ENCODE peak calls at places on chromosome 15, in four cellular contexts. One of them, this sample, is unnamed. For H3K4me1, the result is how much of the 10 kb centered on the place peaks cover.

GRCh38 chr15:39598958-39599845 is 18.3 kb downstream of the THBS1 start:
- DNase-seq in left ventricle myocardium inferior: no peak
- DNase-seq in neuronal stem cell: no peak
- DNase-seq in lower lobe of right lung: no peak
- DNase-seq in this sample: no peak

GRCh38 chr15:73284073-73284472 is 84.7 kb downstream of the HCN4 start:
- DNase-seq in lower lobe of right lung: no peak
- DNase-seq in neuronal stem cell: no peak
- DNase-seq in left ventricle myocardium inferior: no peak
- DNase-seq in this sample: no peak

GRCh38 chr15:23890218-23890617 is 203.1 kb upstream of the NDN start:
- DNase-seq in neuronal stem cell: no peak
- DNase-seq in lower lobe of right lung: no peak
- DNase-seq in left ventricle myocardium inferior: no peak
- DNase-seq in this sample: no peak

GRCh38 chr15:61668444-61668843 is 391.8 kb downstream of the VPS13C start:
- DNase-seq in neuronal stem cell: no peak
- DNase-seq in lower lobe of right lung: no peak
- DNase-seq in left ventricle myocardium inferior: no peak
- DNase-seq in this sample: no peak

GRCh38 chr15:39713846-39714245 is 68.8 kb downstream of the FSIP1 start:
- DNase-seq in lower lobe of right lung: no peak
- DNase-seq in neuronal stem cell: no peak
- DNase-seq in left ventricle myocardium inferior: no peak
- DNase-seq in this sample: no peak

GRCh38 chr15:41958002-41958420 is 14.3 kb downstream of the EHD4 start:
- DNase-seq in left ventricle myocardium inferior: no peak
- DNase-seq in neuronal stem cell: no peak
- DNase-seq in lower lobe of right lung: no peak
- DNase-seq in this sample: no peak

GRCh38 chr15:38217788-38218609 is 34.6 kb upstream of the SPRED1 start:
- DNase-seq in left ventricle myocardium inferior: no peak
- DNase-seq in neuronal stem cell: no peak
- DNase-seq in lower lobe of right lung: no peak
- DNase-seq in this sample: no peak

GRCh38 chr15:51260262-51260661 is 78.1 kb downstream of the CYP19A1 start:
- DNase-seq in neuronal stem cell: no peak
- DNase-seq in lower lobe of right lung: no peak
- DNase-seq in left ventricle myocardium inferior: no peak
- DNase-seq in this sample: no peak

GRCh38 chr15:58387130-58387529 is 44.7 kb upstream of the LIPC start:
- DNase-seq in neuronal stem cell: no peak
- DNase-seq in left ventricle myocardium inferior: no peak
- DNase-seq in lower lobe of right lung: no peak
- DNase-seq in this sample: no peak

GRCh38 chr15:68431792-68432401 is at the start of gene ITGA11:
- DNase-seq in neuronal stem cell: peak
- DNase-seq in lower lobe of right lung: peak
- DNase-seq in left ventricle myocardium inferior: peak
- DNase-seq in this sample: no peak

GRCh38 chr15:78438595-78439285 is 724 bp downstream of the IREB2 start:
- DNase-seq in left ventricle myocardium inferior: no peak
- DNase-seq in lower lobe of right lung: no peak
- DNase-seq in neuronal stem cell: peak
- DNase-seq in this sample: no peak

GRCh38 chr15:90863987-90864386 is 4.4 kb upstream of the FURIN start:
- DNase-seq in lower lobe of right lung: no peak
- DNase-seq in neuronal stem cell: no peak
- DNase-seq in left ventricle myocardium inferior: no peak
- DNase-seq in this sample: no peak

DNA sequence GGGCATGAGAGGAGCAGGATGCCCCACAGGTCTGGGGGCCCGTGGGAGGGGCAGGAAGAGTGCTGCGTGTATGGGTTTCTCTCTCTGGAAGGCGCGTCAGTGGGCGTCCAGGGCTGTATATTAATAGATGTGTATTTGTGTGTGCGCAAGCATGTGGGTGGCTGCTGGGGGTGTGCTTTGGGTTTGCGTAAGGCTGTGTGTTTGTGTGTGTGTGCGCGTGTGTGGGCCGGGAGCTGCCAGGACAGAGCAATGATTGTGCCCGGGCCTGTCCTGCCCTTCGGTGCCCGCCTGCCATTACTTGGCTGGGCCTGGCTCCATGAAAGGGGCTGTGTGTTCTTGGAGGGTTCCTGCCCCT is 16.4 kb downstream of the CSPG4 start:
- DNase-seq in left ventricle myocardium inferior: no peak
- DNase-seq in neuronal stem cell: no peak
- DNase-seq in lower lobe of right lung: no peak
- DNase-seq in this sample: no peak
- H3K4me1 ChIP-seq in left ventricle myocardium inferior: half or more
- H3K4me1 ChIP-seq in neuronal stem cell: under half
- H3K4me1 ChIP-seq in lower lobe of right lung: under half
- H3K4me1 ChIP-seq in this sample: under half

GRCh38 chr15:74807302-74807701 is 5.3 kb upstream of the LMAN1L start:
- DNase-seq in left ventricle myocardium inferior: no peak
- DNase-seq in lower lobe of right lung: no peak
- DNase-seq in neuronal stem cell: no peak
- DNase-seq in this sample: no peak

GRCh38 chr15:74808073-74808839 is 4.4 kb upstream of the LMAN1L start:
- DNase-seq in neuronal stem cell: no peak
- DNase-seq in lower lobe of right lung: peak
- DNase-seq in left ventricle myocardium inferior: no peak
- DNase-seq in this sample: no peak

GRCh38 chr15:74808840-74809229 is 3.8 kb upstream of the LMAN1L start:
- DNase-seq in lower lobe of right lung: no peak
- DNase-seq in left ventricle myocardium inferior: no peak
- DNase-seq in neuronal stem cell: no peak
- DNase-seq in this sample: no peak

GRCh38 chr15:74809951-74810350 is 2.7 kb upstream of the LMAN1L start:
- DNase-seq in neuronal stem cell: no peak
- DNase-seq in left ventricle myocardium inferior: no peak
- DNase-seq in lower lobe of right lung: no peak
- DNase-seq in this sample: no peak

DNA sequence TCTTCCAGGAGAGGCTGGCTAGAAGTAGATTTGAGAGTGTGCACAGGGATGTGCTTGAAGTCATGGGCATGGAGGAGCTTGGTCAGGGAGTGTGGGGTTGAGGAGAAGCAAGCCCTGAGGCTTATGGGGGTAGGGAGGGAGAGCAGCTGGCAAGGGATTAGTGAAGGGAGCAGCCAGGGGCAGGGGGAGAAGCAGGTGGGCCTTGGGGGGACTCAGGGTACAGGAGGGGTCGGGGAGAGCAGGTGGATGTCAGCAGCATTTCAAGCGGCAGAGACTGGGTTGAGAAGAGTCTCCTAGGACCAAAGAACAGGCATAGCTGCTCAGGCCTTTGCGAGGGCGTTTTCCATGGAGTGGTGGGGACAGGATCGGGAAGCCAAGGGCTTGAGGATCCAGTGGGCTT is 3.4 kb upstream of the LMAN1L start:
- DNase-seq in neuronal stem cell: no peak
- DNase-seq in left ventricle myocardium inferior: no peak
- DNase-seq in lower lobe of right lung: no peak
- DNase-seq in this sample: no peak
- H3K4me1 ChIP-seq in neuronal stem cell: under half
- H3K4me1 ChIP-seq in left ventricle myocardium inferior: under half
- H3K4me1 ChIP-seq in lower lobe of right lung: under half
- H3K4me1 ChIP-seq in this sample: under half

DNA sequence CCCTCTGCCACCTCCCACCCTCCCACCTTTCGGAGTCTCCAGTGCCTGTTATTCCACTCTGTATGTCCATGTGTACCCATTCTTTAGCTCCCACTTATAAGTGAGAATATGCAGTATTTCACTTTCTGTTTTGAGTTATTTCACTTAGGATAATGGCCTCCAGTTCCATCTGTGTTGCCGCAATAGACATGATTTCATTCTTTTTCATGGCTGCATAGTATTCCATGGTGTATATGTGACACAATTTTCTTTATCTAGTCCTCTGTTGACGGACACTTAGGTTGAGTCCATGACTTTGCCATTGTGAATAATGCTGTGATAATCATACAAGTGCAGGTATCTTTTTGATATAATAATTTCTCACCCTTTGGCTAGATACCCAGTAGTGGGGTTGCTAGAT is 91.0 kb upstream of the UBE3A start:
- DNase-seq in lower lobe of right lung: no peak
- DNase-seq in left ventricle myocardium inferior: no peak
- DNase-seq in neuronal stem cell: no peak
- DNase-seq in this sample: no peak
- H3K4me1 ChIP-seq in lower lobe of right lung: under half
- H3K4me1 ChIP-seq in left ventricle myocardium inferior: under half
- H3K4me1 ChIP-seq in neuronal stem cell: under half
- H3K4me1 ChIP-seq in this sample: under half

DNA sequence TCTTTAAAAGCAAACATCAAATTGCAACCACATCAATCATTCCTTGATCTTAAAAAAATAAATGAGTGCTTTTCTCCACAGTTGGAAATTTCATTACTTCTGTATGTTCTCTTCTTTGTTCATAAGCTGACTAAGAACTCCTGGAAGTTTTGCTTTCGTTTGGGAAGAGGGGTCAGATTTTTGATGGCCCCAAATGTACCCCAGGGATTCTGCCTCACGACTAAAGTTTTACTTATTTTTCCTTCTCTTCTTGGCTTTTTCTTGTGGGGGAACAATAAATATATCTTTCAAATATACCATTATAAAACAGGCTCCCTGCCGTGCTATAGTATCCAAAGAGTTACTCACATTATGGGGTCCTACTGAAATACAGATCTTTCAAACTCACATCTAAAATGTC is 215.0 kb upstream of the CDIN1 start:
- DNase-seq in lower lobe of right lung: no peak
- DNase-seq in left ventricle myocardium inferior: no peak
- DNase-seq in neuronal stem cell: no peak
- DNase-seq in this sample: no peak
- H3K4me1 ChIP-seq in lower lobe of right lung: under half
- H3K4me1 ChIP-seq in left ventricle myocardium inferior: under half
- H3K4me1 ChIP-seq in neuronal stem cell: under half
- H3K4me1 ChIP-seq in this sample: under half

GRCh38 chr15:29612701-29613100 is 209.6 kb downstream of the TJP1 start:
- DNase-seq in left ventricle myocardium inferior: no peak
- DNase-seq in neuronal stem cell: no peak
- DNase-seq in lower lobe of right lung: no peak
- DNase-seq in this sample: no peak
- H3K4me1 ChIP-seq in left ventricle myocardium inferior: under half
- H3K4me1 ChIP-seq in neuronal stem cell: under half
- H3K4me1 ChIP-seq in lower lobe of right lung: under half
- H3K4me1 ChIP-seq in this sample: under half

This sample was measured in iPS DF 6.9.